ENCODE peak calls at places on chromosomes 2 and 18, in six cellular contexts. V is esophagus squamous epithelium, T is cardiac muscle cell, W is GM12878, H is AG10803, P is IMR-90. G is an unnamed sample.

GRCh38 chr2:204115692-204116091 is 179.1 kb downstream of the ICOS start:
- DNase-seq in H (no peak), P (no peak), V (no peak), T (no peak), W (no peak), G (no peak)

GRCh38 chr18:58682429-58683069 is 11.3 kb downstream of the MALT1 start:
- DNase-seq in W (no peak), T (peak; percentile 94), P (peak; percentile 74), H (peak; percentile 75), V (no peak), G (no peak)

GRCh38 chr2:109703076-109703475 is 88.9 kb downstream of the SOWAHC start:
- DNase-seq in H (peak; percentile 94), P (no peak), W (no peak), T (peak; percentile 47), V (no peak), G (no peak)

GRCh38 chr2:168920504-168921157 is 19.5 kb downstream of the G6PC2 start:
- DNase-seq in P (peak; percentile 34), H (peak; percentile 21), T (peak; percentile 57), W (no peak), V (no peak), G (no peak)

GRCh38 chr2:241122376-241123002 is 20.4 kb upstream of the MTERF4 start:
- DNase-seq in T (no peak), V (no peak), W (no peak), P (no peak), H (no peak), G (no peak)

GRCh38 chr2:55948176-55948921 is 24.8 kb upstream of the EFEMP1 start:
- DNase-seq in V (no peak), H (no peak), P (peak; percentile 57), W (no peak), T (peak; percentile 36), G (no peak)

GRCh38 chr2:95073856-95074662 is 47.5 kb downstream of the MRPS5 start:
- DNase-seq in V (no peak), W (no peak), H (no peak), T (no peak), P (no peak), G (no peak)

GRCh38 chr2:157480182-157480961 is 36.5 kb upstream of the CYTIP start:
- DNase-seq in P (peak; percentile 24), T (peak; percentile 75), V (no peak), H (peak; percentile 81), W (no peak), G (no peak)

GRCh38 chr2:857081-857480 is 93.6 kb upstream of the SNTG2 start:
- DNase-seq in T (no peak), H (no peak), P (no peak), V (no peak), W (no peak), G (no peak)

GRCh38 chr2:233690444-233690843 is 2.2 kb upstream of the UGT1A6 start:
- DNase-seq in H (no peak), T (peak; percentile 65), W (no peak), V (no peak), P (peak; percentile 3), G (no peak)

GRCh38 chr2:51998890-51999289 is 967.0 kb upstream of the NRXN1 start:
- DNase-seq in H (no peak), P (no peak), V (no peak), W (no peak), T (no peak), G (no peak)

GRCh38 chr2:102147935-102148334 is 5.4 kb downstream of the IL1R1 start:
- DNase-seq in P (peak; percentile 34), W (no peak), H (peak; percentile 21), T (peak; percentile 88), V (no peak), G (no peak)

GRCh38 chr2:3171564-3172264 is 205.9 kb downstream of the EIPR1 start:
- DNase-seq in V (no peak), W (no peak), T (no peak), P (no peak), H (no peak), G (no peak)

GRCh38 chr2:3170792-3171455 is 206.7 kb downstream of the EIPR1 start:
- DNase-seq in W (no peak), H (no peak), V (no peak), T (no peak), P (no peak), G (no peak)

GRCh38 chr2:3168230-3168891 is 209.3 kb downstream of the EIPR1 start:
- DNase-seq in H (peak; percentile 68), T (peak; percentile 36), P (peak; percentile 63), V (no peak), W (no peak), G (no peak)

GRCh38 chr2:3172265-3172935 is 205.2 kb downstream of the EIPR1 start:
- DNase-seq in H (no peak), T (no peak), W (no peak), P (no peak), V (no peak), G (no peak)

DNA sequence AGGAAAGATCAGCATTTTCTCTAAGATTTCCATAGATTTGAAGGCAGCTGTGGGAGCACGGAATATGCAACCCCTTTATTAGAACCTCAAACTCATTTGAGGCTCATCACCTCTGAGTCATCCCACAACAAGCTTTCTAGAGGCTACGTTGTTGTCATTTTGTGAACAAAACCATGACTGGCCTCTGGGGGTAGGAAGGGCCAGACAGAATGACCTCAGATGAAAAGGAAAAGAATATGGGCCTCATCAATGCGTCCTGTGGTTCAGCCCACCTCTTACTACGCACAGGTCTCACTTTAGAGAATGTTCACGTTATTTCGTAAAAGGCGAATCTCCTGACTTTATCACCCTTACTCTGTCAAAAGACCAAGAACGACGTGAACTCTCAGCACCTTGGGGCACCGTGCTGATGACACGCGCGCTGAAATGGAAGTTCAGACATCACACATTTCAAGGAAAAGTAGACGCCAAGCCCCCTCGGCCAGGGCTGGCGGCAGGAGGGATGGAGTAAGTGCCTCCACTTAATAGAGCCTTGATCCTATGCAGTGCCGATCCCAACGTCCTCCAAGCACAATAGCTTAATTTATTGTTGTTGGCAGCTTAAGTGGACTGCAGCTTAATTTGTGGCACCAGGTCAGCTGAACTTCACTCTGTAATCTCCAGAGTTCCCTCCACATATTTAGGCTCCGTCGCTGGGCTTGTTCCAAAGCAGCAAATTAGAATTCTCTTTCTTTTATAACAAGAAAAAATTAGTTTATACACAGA is 208.3 kb downstream of the EIPR1 start:
- DNase-seq in V (no peak), T (peak; percentile 18), H (peak; percentile 66), W (no peak), P (peak; percentile 69), G (no peak)
- TF ChIP-seq CTCF in V (no peak), T (no peak), H (peak; percentile 41), W (no peak), P (no peak), G (no peak)

GRCh38 chr2:108591163-108591562 is 56.9 kb downstream of the LIMS1 start:
- DNase-seq in P (no peak), W (no peak), V (no peak), T (no peak), H (no peak), G (no peak)

GRCh38 chr2:108589786-108590185 is 55.5 kb downstream of the LIMS1 start:
- DNase-seq in V (no peak), H (no peak), P (no peak), W (no peak), T (no peak), G (no peak)

GRCh38 chr2:108587621-108588020 is 53.4 kb downstream of the LIMS1 start:
- DNase-seq in W (no peak), P (peak; percentile 77), T (peak; percentile 81), V (no peak), H (peak; percentile 58), G (no peak)

GRCh38 chr2:108588070-108588668 is 53.9 kb downstream of the LIMS1 start:
- DNase-seq in H (no peak), V (no peak), W (no peak), P (no peak), T (peak; percentile 38), G (no peak)

GRCh38 chr2:108589372-108589771 is 55.1 kb downstream of the LIMS1 start:
- DNase-seq in W (no peak), T (no peak), P (no peak), V (no peak), H (no peak), G (no peak)
- H3K4me3 ChIP-seq in W (no peak overlapping the region), T (no peak overlapping the region), P (no peak overlapping the region), V (no peak overlapping the region), H (no peak overlapping the region), G (no peak overlapping the region)

DNA sequence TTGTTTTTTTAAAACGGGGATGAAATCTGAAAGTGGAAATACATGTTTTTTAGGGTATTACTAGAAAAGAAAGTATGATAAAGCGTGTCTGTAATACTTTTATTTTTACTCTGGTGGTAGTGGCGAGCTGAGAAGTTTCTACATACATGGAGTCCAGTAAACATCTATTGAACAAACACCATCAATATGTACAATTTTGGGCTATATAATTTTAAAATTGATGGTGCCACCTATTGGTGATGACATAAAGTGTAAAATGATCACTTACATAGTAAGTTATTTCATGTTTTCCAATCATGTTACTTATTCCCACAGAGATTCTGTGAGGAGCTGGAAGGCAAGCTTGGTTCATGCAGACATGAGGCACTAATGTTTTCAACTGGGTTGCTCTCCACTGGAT is 31.5 kb upstream of the NFE2L2 start:
- DNase-seq in W (no peak), V (no peak), T (peak; percentile 46), P (peak; percentile 31), H (peak; percentile 30), G (no peak)
- TF ChIP-seq CTCF in W (peak; percentile 48), V (peak; percentile 11), T (peak; percentile 33), P (peak; percentile 34), H (peak; percentile 30), G (peak; percentile 23)

GRCh38 chr18:75054611-75055010 is 154.3 kb downstream of the PTGR3 start:
- DNase-seq in H (no peak), W (no peak), V (no peak), T (no peak), P (no peak), G (no peak)
- H3K4me3 ChIP-seq in H (no peak overlapping the region), W (no peak overlapping the region), V (no peak overlapping the region), T (no peak overlapping the region), P (no peak overlapping the region), G (no peak overlapping the region)

GRCh38 chr2:78999410-78999809 is 26.1 kb upstream of the REG3G start:
- DNase-seq in P (no peak), H (no peak), T (peak; percentile 14), V (no peak), W (no peak), G (no peak)
- TF ChIP-seq CTCF in P (peak; percentile 47), H (peak; percentile 18), T (peak; percentile 32), V (no peak), W (peak; percentile 44), G (peak; percentile 41)

G was measured in GM12864.